ENCODE peak calls at places on chromosomes 16 and 17, in five cellular contexts. T is Peyer's patch, X is transverse colon, K is thoracic aorta, A is tibial artery. V is an unnamed sample.

GRCh38 chr17:59512844-59513383 is 52.5 kb upstream of the DHX40 start:
- DNase-seq in T (no peak), X (no peak), K (no peak), A (no peak), V (no peak)

GRCh38 chr16:11418506-11418905 is 73.2 kb downstream of the RMI2 start:
- DNase-seq in T (no peak), X (no peak), K (no peak), A (no peak), V (no peak)

GRCh38 chr17:64174686-64175456 is 44.9 kb upstream of the ERN1 start:
- DNase-seq in T (no peak), X (no peak), K (no peak), A (peak; percentile 72), V (no peak)

GRCh38 chr16:1979271-1980025 is 1.8 kb downstream of the NOXO1 start:
- DNase-seq in T (peak; percentile 92), X (peak; percentile 92), K (no peak), A (no peak), V (no peak)

GRCh38 chr16:81041696-81042095 is 6.1 kb downstream of the ATMIN start:
- DNase-seq in T (no peak), X (no peak), K (no peak), A (no peak), V (no peak)

GRCh38 chr16:3183445-3184139 is 4.4 kb upstream of the OR1F1 start:
- DNase-seq in T (no peak), X (no peak), K (no peak), A (no peak), V (no peak)

GRCh38 chr17:19248923-19249574 is 11.9 kb downstream of the EPN2 start:
- DNase-seq in T (peak; percentile 45), X (peak; percentile 27), K (no peak), A (peak; percentile 86), V (no peak)

GRCh38 chr16:49092704-49093103 is 188.9 kb downstream of the CBLN1 start:
- DNase-seq in T (no peak), X (no peak), K (no peak), A (no peak), V (no peak)

GRCh38 chr17:67779098-67779672 is 46.1 kb upstream of the BPTF start:
- DNase-seq in T (no peak), X (peak; percentile 27), K (no peak), A (no peak), V (peak; percentile 38)

GRCh38 chr17:41691031-41691777 is 2.5 kb downstream of the EIF1 start:
- DNase-seq in T (no peak), X (no peak), K (no peak), A (no peak), V (no peak)

GRCh38 chr17:9647014-9647413 is 1.7 kb downstream of the USP43 start:
- DNase-seq in T (no peak), X (no peak), K (no peak), A (no peak), V (no peak)

GRCh38 chr17:66684256-66684655 is 150.7 kb upstream of the CACNG5 start:
- DNase-seq in T (peak; percentile 56), X (no peak), K (no peak), A (no peak), V (no peak)

GRCh38 chr16:813204-813915 is 12.8 kb upstream of the GNG13 start:
- DNase-seq in T (peak; percentile 59), X (peak; percentile 37), K (no peak), A (no peak), V (peak; percentile 70)

GRCh38 chr17:50634915-50635719 is 436 bp downstream of the ABCC3 start:
- DNase-seq in T (no peak), X (no peak), K (no peak), A (no peak), V (no peak)

GRCh38 chr17:2814499-2815341 is 18.5 kb downstream of the RAP1GAP2 start:
- DNase-seq in T (peak; percentile 93), X (peak; percentile 70), K (no peak), A (no peak), V (no peak)

GRCh38 chr17:78265121-78265520 is 33.7 kb downstream of the TMEM235 start:
- DNase-seq in T (no peak), X (no peak), K (no peak), A (no peak), V (no peak)

GRCh38 chr16:47705268-47705667 is 244.1 kb downstream of the PHKB start:
- DNase-seq in T (no peak), X (no peak), K (no peak), A (no peak), V (no peak)

GRCh38 chr17:13086142-13086769 is 68.4 kb upstream of the ELAC2 start:
- DNase-seq in T (no peak), X (no peak), K (no peak), A (no peak), V (no peak)

GRCh38 chr16:6957676-6958075 is 375.0 kb upstream of the RBFOX1 start:
- DNase-seq in T (no peak), X (no peak), K (no peak), A (no peak), V (no peak)

GRCh38 chr17:16377804-16378400 is 3.0 kb upstream of the UBB start:
- DNase-seq in T (no peak), X (no peak), K (no peak), A (no peak), V (no peak)

GRCh38 chr17:44557653-44558285 is 485 bp downstream of the FZD2 start:
- DNase-seq in T (peak; percentile 62), X (peak; percentile 33), K (no peak), A (peak; percentile 69), V (peak; percentile 51)

GRCh38 chr16:87837627-87838289 is 31.5 kb downstream of the SLC7A5 start:
- DNase-seq in T (no peak), X (no peak), K (no peak), A (no peak), V (no peak)

GRCh38 chr17:21295036-21295952 is 10.8 kb downstream of the MAP2K3 start:
- DNase-seq in T (peak; percentile 67), X (peak; percentile 55), K (no peak), A (no peak), V (no peak)

GRCh38 chr16:48546774-48547173 is 63.2 kb downstream of the N4BP1 start:
- DNase-seq in T (peak; percentile 72), X (peak; percentile 63), K (no peak), A (no peak), V (no peak)

GRCh38 chr17:40596261-40596919 is 31.1 kb upstream of the CCR7 start:
- DNase-seq in T (no peak), X (no peak), K (no peak), A (no peak), V (no peak)

GRCh38 chr16:55021595-55022475 is 91.2 kb downstream of the IRX5 start:
- DNase-seq in T (no peak), X (peak; percentile 13), K (no peak), A (peak; percentile 28), V (no peak)

GRCh38 chr16:75138636-75139035 is 9.7 kb upstream of the ZFP1 start:
- DNase-seq in T (no peak), X (no peak), K (no peak), A (no peak), V (no peak)

GRCh38 chr16:87628940-87629339 is 26.6 kb downstream of the JPH3 start:
- DNase-seq in T (no peak), X (no peak), K (no peak), A (no peak), V (no peak)

DNA sequence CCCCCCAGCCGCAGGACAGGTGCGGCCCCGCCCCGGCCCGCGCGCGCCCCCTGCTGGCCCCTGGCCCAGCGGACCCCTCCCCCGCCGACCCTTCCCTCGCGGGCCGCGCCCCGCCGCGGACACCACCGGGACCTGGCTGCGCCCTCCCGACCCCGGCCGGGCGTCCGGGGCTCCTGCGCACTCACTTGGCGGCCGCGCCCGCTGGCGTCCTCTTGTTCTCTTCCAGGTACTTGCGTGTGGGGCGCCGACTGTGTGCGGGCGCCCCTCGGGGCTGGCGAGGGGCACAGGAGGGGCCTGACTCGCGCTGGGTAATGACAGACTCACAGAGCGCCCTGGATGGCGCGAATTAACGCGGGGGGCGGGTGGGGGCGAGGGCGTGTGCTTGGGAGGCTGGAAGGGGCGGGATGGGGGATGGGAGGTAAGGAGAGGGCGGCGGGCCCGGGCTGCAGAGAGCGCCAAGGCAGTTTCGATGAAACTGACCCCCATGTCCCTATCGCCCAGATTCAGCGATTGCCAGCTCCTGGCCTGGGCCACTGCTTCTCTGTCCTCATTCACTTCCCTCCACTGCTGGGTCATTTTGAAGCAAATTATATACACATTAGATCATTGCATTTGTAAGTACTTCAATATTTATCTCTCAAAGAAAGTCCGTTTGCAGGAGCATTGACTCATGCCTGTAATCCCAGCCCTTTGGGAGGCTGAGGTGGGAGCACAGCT is 445 bp upstream of the DBNDD1 start:
- DNase-seq in T (peak; percentile 70), X (peak; percentile 62), K (no peak), A (no peak), V (no peak)
- TF ChIP-seq CTCF in T (peak; percentile 18), X (no peak), K (no peak), A (no peak), V (peak; percentile 55)

DNA sequence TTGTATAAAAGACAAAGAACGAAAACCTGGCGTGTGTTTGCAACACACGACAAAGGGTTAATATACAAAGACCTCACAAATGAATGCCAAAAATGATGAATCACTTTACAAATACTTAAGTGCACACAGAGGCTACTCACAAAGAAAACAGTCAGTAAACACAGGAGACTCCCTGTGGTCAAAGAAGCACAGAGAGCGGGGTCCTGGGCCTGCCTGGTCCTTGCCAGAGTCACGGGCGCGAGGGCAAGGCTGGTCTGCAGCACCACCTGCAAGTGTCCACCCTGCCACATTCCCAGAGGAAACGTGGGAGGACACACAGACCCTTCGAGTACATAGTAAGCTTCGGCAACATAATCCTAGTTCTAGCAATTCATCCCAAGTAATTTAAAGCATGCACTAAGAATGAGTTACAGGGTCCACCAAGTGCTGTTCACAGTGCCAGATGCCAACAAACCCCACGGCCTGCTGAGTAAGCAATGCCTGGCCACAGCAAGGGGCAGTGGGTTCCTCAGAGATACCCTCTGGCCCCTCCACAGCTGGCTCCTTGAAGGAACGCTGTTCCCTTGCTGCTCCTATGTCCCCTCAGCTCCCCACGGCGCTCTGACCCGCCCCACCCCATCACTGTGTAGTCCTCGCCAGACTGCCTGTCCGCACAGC is 24.6 kb upstream of the FAAP100 start:
- DNase-seq in T (no peak), X (no peak), K (no peak), A (no peak), V (no peak)
- TF ChIP-seq CTCF in T (no peak), X (no peak), K (no peak), A (no peak), V (no peak)

DNA sequence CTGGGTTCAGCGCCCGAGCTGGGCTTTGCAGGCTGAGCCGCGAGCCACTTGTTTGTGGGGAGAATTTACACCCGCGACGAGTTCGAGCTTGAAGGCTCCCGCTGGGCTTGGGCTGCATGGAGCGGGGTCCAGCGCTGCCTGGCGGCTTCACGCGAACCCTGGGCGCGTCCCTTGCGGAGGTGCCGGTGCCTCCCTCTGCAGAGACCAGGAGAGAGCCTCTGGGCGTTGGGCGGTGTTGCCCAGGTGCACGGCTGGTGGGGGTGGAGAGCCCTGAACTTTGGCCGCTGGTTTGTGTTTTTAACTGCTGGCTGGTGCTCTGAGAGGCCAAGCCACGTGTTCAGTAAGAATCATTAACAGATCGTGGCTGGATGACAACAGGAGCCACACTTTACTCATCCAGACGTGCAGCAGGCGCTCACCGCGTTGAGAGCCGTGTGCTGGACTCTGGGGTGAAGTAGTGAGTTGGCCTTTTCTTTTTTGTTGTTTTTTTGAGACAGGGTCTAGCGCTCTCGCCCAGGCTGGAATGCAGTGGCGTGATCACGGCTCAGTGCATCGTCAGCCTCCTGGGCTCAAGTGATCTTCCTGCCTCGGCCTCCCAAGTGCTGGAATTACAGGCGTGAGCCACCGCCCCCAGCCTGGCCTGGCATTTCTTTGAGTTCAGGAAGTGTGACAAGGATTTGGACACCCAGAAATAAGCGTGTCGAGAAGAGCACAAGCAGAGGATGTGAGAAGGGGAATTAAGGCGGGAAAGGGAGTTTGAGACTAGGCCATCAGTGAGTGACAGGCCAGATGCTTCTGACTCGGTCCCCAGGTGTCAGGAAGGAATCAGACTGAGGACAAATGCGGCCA is 827 bp downstream of the CDK10 start:
- DNase-seq in T (peak; percentile 90), X (peak; percentile 90), K (no peak), A (no peak), V (no peak)
- TF ChIP-seq CTCF in T (no peak), X (no peak), K (no peak), A (no peak), V (no peak)

GRCh38 chr16:66662445-66663194 is 33.9 kb downstream of the CMTM4 start:
- DNase-seq in T (peak; percentile 52), X (no peak), K (no peak), A (no peak), V (no peak)
- TF ChIP-seq CTCF in T (no peak), X (peak; percentile 48), K (peak; percentile 40), A (peak; percentile 54), V (peak; percentile 51)

V was measured in neural crest cell.